ENCODE peak calls at places on chromosomes 12 and 14, in ten cellular contexts. J, O, R, U, E, X, H, G, N and B are unnamed samples.

GRCh38 chr14:61733972-61734371 is 28.2 kb upstream of the SNAPC1 start:
- DNase-seq in J (no peak), O (no peak), R (no peak), U (no peak), E (no peak), X (no peak), H (no peak), G (no peak), N (no peak), B (no peak)

GRCh38 chr12:66055837-66056319 is 74.7 kb downstream of the LLPH start:
- DNase-seq in J (no peak), O (no peak), R (no peak), U (no peak), E (no peak), X (no peak), H (no peak), G (no peak), N (no peak), B (no peak)

GRCh38 chr12:25764409-25764808 is 194.1 kb upstream of the RASSF8 start:
- DNase-seq in J (no peak), O (no peak), R (no peak), U (no peak), E (no peak), X (no peak), H (no peak), G (no peak), N (no peak), B (no peak)

GRCh38 chr12:104478396-104479140 is 21.8 kb downstream of the CHST11 start:
- DNase-seq in J (no peak), O (peak), R (no peak), U (no peak), E (no peak), X (no peak), H (no peak), G (no peak), N (no peak), B (no peak)

GRCh38 chr14:101836131-101836530 is 74.6 kb downstream of the PPP2R5C start:
- DNase-seq in J (no peak), O (no peak), R (no peak), U (no peak), E (no peak), X (no peak), H (no peak), G (no peak), N (no peak), B (no peak)

GRCh38 chr14:21054123-21054767 is 3.4 kb upstream of the RNASE8 start:
- DNase-seq in J (no peak), O (no peak), R (no peak), U (no peak), E (no peak), X (no peak), H (no peak), G (no peak), N (no peak), B (no peak)

GRCh38 chr14:64510825-64511679 is 6.5 kb downstream of the ZBTB1 start:
- DNase-seq in J (peak), O (peak), R (peak), U (peak), E (peak), X (peak), H (peak), G (no peak), N (peak), B (no peak)

GRCh38 chr12:44296624-44297197 is 460.8 kb downstream of the TMEM117 start:
- DNase-seq in J (no peak), O (no peak), R (no peak), U (no peak), E (no peak), X (no peak), H (no peak), G (no peak), N (no peak), B (no peak)

GRCh38 chr14:70893062-70893841 is 14.0 kb upstream of the PCNX1 start:
- DNase-seq in J (no peak), O (no peak), R (no peak), U (no peak), E (no peak), X (no peak), H (no peak), G (no peak), N (no peak), B (no peak)

GRCh38 chr12:56257491-56258067 is 605 bp downstream of the ANKRD52 start:
- DNase-seq in J (no peak), O (no peak), R (peak), U (no peak), E (peak), X (peak), H (peak), G (no peak), N (no peak), B (no peak)

GRCh38 chr12:102479984-102480383 is 379 bp downstream of the IGF1 start:
- DNase-seq in J (no peak), O (no peak), R (no peak), U (no peak), E (no peak), X (no peak), H (no peak), G (no peak), N (no peak), B (no peak)

GRCh38 chr14:55582741-55583140 is 2.7 kb downstream of the KTN1 start:
- DNase-seq in J (no peak), O (no peak), R (no peak), U (no peak), E (no peak), X (no peak), H (no peak), G (no peak), N (no peak), B (no peak)